ENCODE peak calls at places on chromosomes 2 and 18, in six cellular contexts. K, J, N, W, T and D are unnamed samples.

GRCh38 chr2:126788652-126789051 is 110.0 kb upstream of the TEX51 start:
- DNase-seq in K (no peak), J (peak), N (no peak), W (no peak), T (peak), D (no peak)

GRCh38 chr18:32303400-32303799 is 113.6 kb downstream of the MEP1B start:
- DNase-seq in K (no peak), J (no peak), N (no peak), W (no peak), T (no peak), D (no peak)

GRCh38 chr2:226943862-226944610 is 108.2 kb downstream of the RHBDD1 start:
- DNase-seq in K (no peak), J (no peak), N (no peak), W (no peak), T (no peak), D (no peak)

GRCh38 chr2:180124273-180124881 is 117.3 kb upstream of the CWC22 start:
- DNase-seq in K (no peak), J (no peak), N (peak), W (no peak), T (no peak), D (no peak)

GRCh38 chr2:42036413-42036812 is 11.4 kb upstream of the PKDCC start:
- DNase-seq in K (no peak), J (no peak), N (no peak), W (no peak), T (no peak), D (no peak)

GRCh38 chr2:218224206-218224605 is 7.2 kb downstream of the ARPC2 start:
- DNase-seq in K (no peak), J (no peak), N (no peak), W (no peak), T (no peak), D (no peak)

GRCh38 chr18:67132919-67133318 is 383.6 kb downstream of the DSEL start:
- DNase-seq in K (no peak), J (no peak), N (no peak), W (no peak), T (no peak), D (no peak)

GRCh38 chr2:11833601-11834000 is 87.2 kb downstream of the LPIN1 start:
- DNase-seq in K (peak), J (no peak), N (no peak), W (no peak), T (no peak), D (no peak)

GRCh38 chr18:48605408-48605845 is 66.6 kb downstream of the CTIF start:
- DNase-seq in K (no peak), J (no peak), N (no peak), W (no peak), T (no peak), D (no peak)

GRCh38 chr18:25921677-25922421 is 168.6 kb downstream of the SS18 start:
- DNase-seq in K (peak), J (no peak), N (peak), W (no peak), T (no peak), D (no peak)

GRCh38 chr2:165425556-165425955 is 43.9 kb upstream of the CSRNP3 start:
- DNase-seq in K (no peak), J (no peak), N (no peak), W (no peak), T (no peak), D (no peak)

GRCh38 chr2:46942143-46942526 is 26.5 kb upstream of the MCFD2 start:
- DNase-seq in K (peak), J (peak), N (no peak), W (peak), T (peak), D (no peak)

GRCh38 chr18:72041313-72042032 is 502.7 kb downstream of the CBLN2 start:
- DNase-seq in K (no peak), J (no peak), N (no peak), W (no peak), T (no peak), D (no peak)

GRCh38 chr2:229642371-229642770 is 72.0 kb downstream of the DNER start:
- DNase-seq in K (peak), J (no peak), N (no peak), W (no peak), T (no peak), D (no peak)

DNA sequence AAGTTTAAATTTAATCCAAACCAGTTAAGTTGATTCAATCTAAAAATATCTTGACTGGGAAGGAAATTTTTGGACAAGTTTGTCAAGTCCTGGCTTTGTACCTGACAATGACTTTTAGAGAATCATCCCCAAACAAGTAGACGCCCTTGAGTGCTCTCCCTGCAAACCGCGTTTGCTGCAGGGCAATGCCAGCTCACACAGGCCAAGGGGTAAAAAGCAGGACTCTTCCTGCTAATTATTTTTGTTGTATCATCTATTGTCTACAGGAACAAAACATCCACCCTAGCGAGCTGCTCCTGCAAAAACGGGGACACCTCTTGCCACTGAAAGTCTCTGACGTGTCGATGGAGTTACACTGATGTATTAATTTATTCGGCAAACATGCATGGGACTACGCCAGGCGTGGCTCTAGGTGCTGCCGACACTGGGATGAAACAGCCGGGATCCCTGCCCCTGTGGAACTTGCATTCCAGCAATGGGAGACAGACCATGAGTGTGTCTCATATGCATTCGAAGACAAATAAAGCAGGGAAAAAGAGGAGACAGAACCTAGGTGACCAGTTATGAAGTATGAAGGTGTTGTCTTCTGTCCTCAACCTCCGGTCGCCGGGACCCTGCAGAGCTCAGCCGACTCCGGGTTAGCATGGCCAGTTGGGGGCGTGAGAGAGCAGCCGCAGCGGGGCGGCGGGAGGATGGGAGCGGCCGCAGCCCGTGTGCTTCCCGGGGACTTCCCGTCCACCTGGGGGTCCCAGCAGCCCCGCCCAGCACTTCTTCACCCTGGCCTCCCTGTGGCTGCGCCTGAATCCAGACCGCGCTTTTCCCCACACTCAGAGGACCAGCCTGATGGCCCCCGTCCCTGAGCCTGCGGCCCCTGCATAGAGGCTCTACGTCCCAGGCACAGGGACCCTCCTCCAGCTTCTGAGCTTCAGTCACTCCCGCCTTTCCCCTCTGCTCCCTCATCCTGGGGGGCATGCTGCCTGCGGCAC is 11.2 kb downstream of the ID2 start:
- DNase-seq in K (no peak), J (no peak), N (peak), W (peak), T (no peak), D (no peak)
- TF ChIP-seq CTCF in K (peak), J (peak), N (peak), W (peak), T (no peak), D (no peak)

GRCh38 chr18:45357681-45358470 is 257.4 kb upstream of the SLC14A2 start:
- DNase-seq in K (no peak), J (no peak), N (no peak), W (no peak), T (no peak), D (no peak)

GRCh38 chr18:45353530-45353929 is 261.7 kb upstream of the SLC14A2 start:
- DNase-seq in K (no peak), J (no peak), N (no peak), W (no peak), T (no peak), D (no peak)

GRCh38 chr18:45352874-45353273 is 262.4 kb upstream of the SLC14A2 start:
- DNase-seq in K (no peak), J (no peak), N (no peak), W (no peak), T (no peak), D (no peak)

GRCh38 chr18:45359275-45360009 is 255.8 kb upstream of the SLC14A2 start:
- DNase-seq in K (no peak), J (no peak), N (no peak), W (no peak), T (no peak), D (no peak)

DNA sequence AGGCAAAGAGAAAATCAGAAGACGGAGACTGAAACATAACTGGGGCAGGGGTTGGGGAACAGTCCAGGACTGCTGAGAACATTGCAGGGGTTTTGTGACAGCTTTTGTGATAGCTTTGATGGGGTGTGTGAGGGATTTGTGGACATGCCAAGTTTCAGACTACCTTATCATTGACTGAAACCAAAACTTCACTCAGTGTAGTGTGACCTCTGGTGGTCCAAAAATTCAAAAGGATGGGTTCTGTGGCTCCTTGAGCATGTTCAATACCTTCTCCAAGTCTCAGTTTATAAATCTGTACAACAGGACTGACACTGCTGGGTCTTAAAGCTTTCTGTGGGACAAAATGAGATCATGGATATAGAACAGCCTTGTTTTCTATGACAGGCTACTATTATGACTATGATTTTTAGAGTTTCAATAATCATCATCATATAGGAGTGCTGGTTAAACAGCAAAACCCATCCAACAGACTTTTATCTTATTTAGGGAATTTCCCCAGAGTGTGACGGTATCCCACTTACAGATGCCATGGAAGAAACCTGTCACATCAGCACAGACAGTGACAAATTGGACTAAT is 259.2 kb upstream of the SLC14A2 start:
- DNase-seq in K (no peak), J (no peak), N (no peak), W (no peak), T (no peak), D (no peak)
- TF ChIP-seq CTCF in K (no peak), J (no peak), N (no peak), W (peak), T (no peak), D (no peak)

GRCh38 chr2:135531231-135532197 is at the start of gene R3HDM1:
- DNase-seq in K (peak), J (peak), N (peak), W (peak), T (peak), D (peak)
- TF ChIP-seq CTCF in K (no peak), J (no peak), N (no peak), W (peak), T (no peak), D (no peak)

GRCh38 chr18:8448091-8448490 is 161.1 kb upstream of the RAB12 start:
- DNase-seq in K (no peak), J (no peak), N (no peak), W (no peak), T (no peak), D (no peak)

GRCh38 chr18:8453528-8453927 is 155.7 kb upstream of the RAB12 start:
- DNase-seq in K (no peak), J (no peak), N (no peak), W (no peak), T (peak), D (no peak)

GRCh38 chr18:8450898-8451665 is 158.2 kb upstream of the RAB12 start:
- DNase-seq in K (no peak), J (no peak), N (no peak), W (peak), T (peak), D (no peak)

GRCh38 chr18:8454136-8454535 is 155.1 kb upstream of the RAB12 start:
- DNase-seq in K (no peak), J (no peak), N (no peak), W (no peak), T (peak), D (no peak)

DNA sequence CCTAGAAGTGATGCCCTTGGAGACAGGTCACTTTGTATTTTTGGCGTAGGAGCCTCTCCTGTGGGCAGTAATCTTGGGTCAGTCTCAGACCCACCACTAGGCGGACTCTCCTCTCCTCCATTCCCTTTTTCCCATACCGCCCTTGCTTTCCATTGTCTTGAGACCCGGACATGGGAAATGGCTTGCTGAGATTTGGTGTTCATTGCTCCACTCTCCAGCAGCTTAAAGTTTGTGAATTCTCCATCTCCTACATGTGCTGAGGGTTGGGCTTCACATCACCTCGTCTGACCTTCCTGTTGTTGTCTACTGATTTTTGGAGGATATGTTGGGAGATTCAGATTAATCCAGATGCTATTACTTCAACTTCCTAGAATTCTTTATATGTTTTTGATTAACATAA is 159.2 kb upstream of the RAB12 start:
- DNase-seq in K (no peak), J (no peak), N (no peak), W (no peak), T (no peak), D (no peak)
- TF ChIP-seq CTCF in K (no peak), J (peak), N (peak), W (peak), T (no peak), D (no peak)

GRCh38 chr2:231190531-231191197 is 7.8 kb upstream of the ARMC9 start:
- DNase-seq in K (peak), J (peak), N (peak), W (peak), T (peak), D (no peak)
- TF ChIP-seq CTCF in K (no peak), J (peak), N (no peak), W (peak), T (no peak), D (no peak)